ENCODE peak calls at places on chromosomes 5 and 9, in four cellular contexts. T, R, W and U are unnamed samples.

GRCh38 chr9:91157891-91158660 is 203.6 kb downstream of the AUH start:
- DNase-seq in T (no peak), R (no peak), W (no peak), U (no peak)

GRCh38 chr5:102622244-102622643 is 123.4 kb upstream of the SLCO6A1 start:
- DNase-seq in T (no peak), W (no peak), R (no peak), U (no peak)

GRCh38 chr5:76269259-76269958 is 133.7 kb upstream of the IQGAP2 start:
- DNase-seq in R (no peak), T (no peak), W (no peak), U (no peak)

GRCh38 chr9:136107155-136107952 is 11.3 kb downstream of the TMEM250 start:
- DNase-seq in W (no peak), T (no peak), R (peak; percentile 72), U (peak; percentile 61)

GRCh38 chr9:105064248-105065118 is 136.5 kb upstream of the ABCA1 start:
- DNase-seq in R (peak; percentile 89), T (peak; percentile 99), W (peak; percentile 86), U (no peak)

GRCh38 chr5:4480528-4481404 is 659.4 kb upstream of the ADAMTS16 start:
- DNase-seq in R (no peak), T (no peak), W (no peak), U (no peak)

GRCh38 chr9:109181284-109181683 is 14.2 kb upstream of the FRRS1L start:
- DNase-seq in R (no peak), T (no peak), W (no peak), U (no peak)

GRCh38 chr9:100432736-100433135 is 5.8 kb downstream of the MSANTD3 start:
- DNase-seq in T (no peak), R (no peak), W (no peak), U (no peak)

GRCh38 chr9:88951143-88951542 is 40.1 kb upstream of the S1PR3 start:
- DNase-seq in R (no peak), T (no peak), W (no peak), U (no peak)

GRCh38 chr9:12784461-12785250 is 9.8 kb downstream of the LURAP1L start:
- DNase-seq in R (peak; percentile 70), W (no peak), T (peak; percentile 75), U (no peak)

GRCh38 chr5:134507495-134507894 is 18.0 kb upstream of the JADE2 start:
- DNase-seq in W (no peak), R (no peak), T (no peak), U (no peak)

GRCh38 chr5:68436686-68437520 is 221.3 kb downstream of the PIK3R1 start:
- DNase-seq in W (no peak), T (no peak), R (no peak), U (no peak)

GRCh38 chr5:68431601-68432337 is 216.2 kb downstream of the PIK3R1 start:
- DNase-seq in R (no peak), T (no peak), W (no peak), U (no peak)

GRCh38 chr5:68433921-68434879 is 218.6 kb downstream of the PIK3R1 start:
- DNase-seq in W (peak; percentile 47), R (peak; percentile 86), T (peak; percentile 85), U (peak; percentile 80)

GRCh38 chr5:68432682-68433081 is 217.1 kb downstream of the PIK3R1 start:
- DNase-seq in W (no peak), R (no peak), T (no peak), U (no peak)

DNA sequence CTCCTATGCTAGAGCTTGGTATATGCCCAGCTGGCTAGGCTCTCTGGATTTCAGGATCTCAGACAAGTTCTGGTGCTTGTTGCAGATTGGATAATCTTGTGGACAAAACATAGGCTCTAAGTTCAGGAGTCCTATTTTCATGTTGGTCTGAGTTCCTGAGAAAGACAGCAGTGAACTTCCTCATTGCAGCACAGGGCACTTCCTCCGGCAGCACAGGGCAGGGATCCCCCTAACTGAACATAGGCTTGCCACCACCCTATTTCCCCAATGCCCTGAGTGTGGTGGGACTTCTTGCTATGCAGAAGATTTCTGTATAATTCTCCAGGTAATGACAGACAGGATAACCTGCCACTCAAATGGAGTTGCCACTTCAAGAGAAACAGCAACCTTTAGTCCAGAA is 220.1 kb downstream of the PIK3R1 start:
- DNase-seq in W (no peak), T (no peak), R (peak; percentile 49), U (no peak)
- H3K4me1 ChIP-seq in W (peaks cover 31% of the 10 kb centered on the region), T (no peaks in the 10 kb centered on the region), R (peaks cover 23% of the 10 kb centered on the region), U (peaks cover 25% of the 10 kb centered on the region)

DNA sequence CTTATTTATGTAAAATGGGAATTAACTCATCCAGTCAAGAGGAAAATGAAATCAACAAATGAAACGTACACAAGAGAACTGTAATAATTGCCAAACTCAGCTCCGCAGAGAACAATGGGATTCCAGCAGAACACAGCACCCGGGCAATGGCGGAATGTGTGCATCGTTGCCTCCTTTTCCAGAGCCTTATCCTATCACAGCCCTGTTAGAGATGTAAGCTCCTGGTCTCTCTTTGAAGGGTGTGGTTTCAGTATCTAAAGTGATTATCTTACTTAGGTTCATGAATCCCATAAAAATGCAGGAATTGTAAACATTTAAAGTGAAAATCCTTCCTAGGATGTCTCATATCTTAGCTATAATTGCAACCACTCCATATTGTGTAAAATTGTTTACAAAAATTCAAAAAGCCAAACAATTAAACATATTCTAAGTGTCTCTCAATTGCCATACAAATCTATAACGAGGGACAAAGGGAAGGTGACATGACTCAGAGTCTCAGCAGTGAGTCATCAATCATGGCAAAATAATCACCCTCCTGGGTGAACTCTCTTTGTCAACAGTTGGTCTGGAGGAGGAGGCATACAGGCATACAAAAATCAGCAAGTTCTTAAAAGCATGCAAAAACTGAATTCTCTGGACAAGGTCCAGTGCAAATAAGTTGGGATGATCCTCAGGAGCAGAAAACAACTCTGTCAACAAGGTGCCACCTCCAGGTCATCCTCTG is 22.6 kb downstream of the SEMA5A start:
- DNase-seq in W (no peak), R (no peak), T (no peak), U (no peak)
- H3K27ac ChIP-seq in W (peak overlapping the region; percentile 15), R (no peak overlapping the region), T (no peak overlapping the region), U (no peak overlapping the region)

GRCh38 chr5:141746395-141746794 is 64.4 kb upstream of the ARAP3 start:
- DNase-seq in R (no peak), W (no peak), T (no peak), U (no peak)

GRCh38 chr5:141740885-141741284 is 58.9 kb upstream of the ARAP3 start:
- DNase-seq in W (no peak), T (no peak), R (no peak), U (no peak)

GRCh38 chr5:141743652-141744333 is 61.8 kb upstream of the ARAP3 start:
- DNase-seq in R (no peak), T (no peak), W (no peak), U (no peak)

GRCh38 chr5:141742866-141743651 is 61.0 kb upstream of the ARAP3 start:
- DNase-seq in T (no peak), W (no peak), R (no peak), U (no peak)

GRCh38 chr5:141742144-141742543 is 60.1 kb upstream of the ARAP3 start:
- DNase-seq in T (no peak), W (no peak), R (no peak), U (no peak)
- H3K27me3 ChIP-seq in T (peaks cover 21% of the 10 kb centered on the region), W (no peaks in the 10 kb centered on the region), R (peaks cover 11% of the 10 kb centered on the region), U (no peaks in the 10 kb centered on the region)

GRCh38 chr5:172002840-172003512 is 3.5 kb downstream of the FBXW11 start:
- DNase-seq in R (no peak), W (no peak), T (no peak), U (no peak)

GRCh38 chr5:172002310-172002709 is 4.1 kb downstream of the FBXW11 start:
- DNase-seq in W (no peak), T (no peak), R (no peak), U (no peak)

GRCh38 chr5:171997011-171997410 is 9.4 kb downstream of the FBXW11 start:
- DNase-seq in R (no peak), W (no peak), T (no peak), U (no peak)

GRCh38 chr5:171999877-172000276 is 6.6 kb downstream of the FBXW11 start:
- DNase-seq in T (no peak), W (no peak), R (no peak), U (no peak)

DNA sequence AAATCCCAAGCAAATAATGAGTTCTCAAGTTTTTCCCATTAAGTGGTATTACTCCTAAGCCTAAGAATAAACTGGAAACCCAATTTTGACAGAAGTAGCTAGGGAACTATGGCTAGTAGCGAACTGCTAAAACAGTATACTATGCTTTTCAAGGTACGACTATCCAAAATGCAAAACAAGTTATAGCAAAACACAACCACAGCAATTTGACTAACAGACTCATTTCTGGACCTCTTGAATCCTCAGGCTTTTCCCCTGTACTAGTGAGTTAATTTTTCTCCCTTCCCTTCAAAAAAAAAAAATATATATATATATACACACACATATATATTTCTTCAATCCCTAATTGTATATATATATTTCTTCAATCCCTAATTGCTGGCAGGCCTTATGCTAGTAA is 7.3 kb downstream of the FBXW11 start:
- DNase-seq in T (no peak), R (no peak), W (no peak), U (no peak)
- H3K4me1 ChIP-seq in T (no peaks in the 10 kb centered on the region), R (peaks cover 74% of the 10 kb centered on the region), W (peaks cover 67% of the 10 kb centered on the region), U (peaks cover 41% of the 10 kb centered on the region)

GRCh38 chr9:72925891-72926290 is 27.0 kb downstream of the ALDH1A1 start:
- DNase-seq in R (no peak), W (no peak), T (no peak), U (no peak)

GRCh38 chr9:72924116-72924790 is 28.6 kb downstream of the ALDH1A1 start:
- DNase-seq in W (no peak), T (no peak), R (no peak), U (no peak)

GRCh38 chr9:72926506-72926905 is 26.3 kb downstream of the ALDH1A1 start:
- DNase-seq in W (no peak), T (no peak), R (no peak), U (no peak)

GRCh38 chr9:72923077-72923476 is 29.8 kb downstream of the ALDH1A1 start:
- DNase-seq in R (no peak), W (no peak), T (no peak), U (no peak)

GRCh38 chr9:72925126-72925810 is 27.6 kb downstream of the ALDH1A1 start:
- DNase-seq in T (no peak), R (no peak), W (no peak), U (no peak)
- H3K27ac ChIP-seq in T (no peak overlapping the region), R (no peak overlapping the region), W (peak overlapping the region; percentile 83), U (no peak overlapping the region)

GRCh38 chr9:126611188-126611587 is 2.5 kb upstream of the LMX1B start:
- DNase-seq in R (no peak), W (no peak), T (peak; percentile 64), U (no peak)

GRCh38 chr9:126611592-126612328 is 2.0 kb upstream of the LMX1B start:
- DNase-seq in W (peak; percentile 55), R (peak; percentile 82), T (peak; percentile 75), U (peak; percentile 48)

GRCh38 chr9:126612813-126613641 is 701 bp upstream of the LMX1B start:
- DNase-seq in T (peak; percentile 63), W (no peak), R (no peak), U (no peak)

GRCh38 chr9:126613656-126614055 is at the start of gene LMX1B:
- DNase-seq in W (no peak), R (no peak), T (no peak), U (no peak)

DNA sequence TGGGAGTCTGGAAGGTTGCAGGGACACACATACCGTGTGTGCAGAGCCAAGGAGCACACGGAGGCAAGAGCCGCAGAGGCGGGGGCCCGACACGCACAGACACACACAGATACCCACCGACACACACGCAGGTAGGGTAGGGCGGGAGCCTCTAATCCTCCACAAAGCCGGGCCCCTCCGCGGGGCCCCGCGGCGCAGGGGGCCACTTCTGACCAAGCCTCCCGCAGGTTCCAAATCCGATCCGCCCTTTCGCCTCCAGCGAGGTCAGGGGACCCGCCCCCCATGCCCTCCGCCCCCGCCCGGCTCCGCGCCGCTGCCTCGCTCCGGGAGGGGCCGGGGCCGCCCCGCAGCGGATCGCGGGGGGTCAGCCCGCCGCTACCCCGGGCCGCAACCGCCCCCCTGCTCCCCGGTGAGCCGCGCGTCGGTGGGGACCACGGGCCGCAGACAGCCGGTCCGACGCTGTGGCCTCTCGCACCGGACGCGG is 1.4 kb upstream of the LMX1B start:
- DNase-seq in R (no peak), W (no peak), T (peak; percentile 50), U (no peak)
- H3K27me3 ChIP-seq in R (peaks cover 91% of the 10 kb centered on the region), W (peaks cover 81% of the 10 kb centered on the region), T (peaks cover 87% of the 10 kb centered on the region), U (peaks cover 37% of the 10 kb centered on the region)